ENCODE peak calls at places on chromosome 1, in four cellular contexts. S, K, Z and E are unnamed samples.

GRCh38 chr1:63487336-63488065 is 35.5 kb downstream of the ITGB3BP start:
- DNase-seq in K (no peak), Z (peak), S (no peak), E (no peak)

GRCh38 chr1:85612704-85613361 is 32.3 kb downstream of the CCN1 start:
- DNase-seq in K (no peak), S (no peak), Z (no peak), E (no peak)

GRCh38 chr1:110508038-110508437 is 10.9 kb downstream of the KCNA10 start:
- DNase-seq in K (no peak), S (peak), Z (no peak), E (peak)

GRCh38 chr1:58618303-58618702 is 41.3 kb upstream of the TACSTD2 start:
- DNase-seq in K (no peak), Z (peak), S (no peak), E (no peak)

GRCh38 chr1:52569333-52570265 is 16.7 kb upstream of the TUT4 start:
- DNase-seq in K (no peak), S (no peak), Z (no peak), E (peak)

GRCh38 chr1:40981702-40982448 is 2.4 kb downstream of the CTPS1 start:
- DNase-seq in Z (no peak), K (no peak), S (no peak), E (no peak)

GRCh38 chr1:153535664-153536585 is at the start of gene S100A6:
- DNase-seq in K (peak), Z (no peak), S (peak), E (peak)

GRCh38 chr1:204108312-204109141 is 35.6 kb downstream of the SOX13 start:
- DNase-seq in K (no peak), S (no peak), Z (no peak), E (no peak)

GRCh38 chr1:156419863-156420208 is 50.8 kb downstream of the RHBG start:
- DNase-seq in S (peak), K (peak), Z (no peak), E (peak)

GRCh38 chr1:2451744-2452582 is 24.1 kb upstream of the PLCH2 start:
- DNase-seq in K (no peak), Z (peak), S (no peak), E (no peak)

GRCh38 chr1:160987359-160988062 is 32.9 kb upstream of the ITLN2 start:
- DNase-seq in Z (no peak), K (no peak), S (no peak), E (no peak)

GRCh38 chr1:215958836-215959235 is 391.7 kb downstream of the KCTD3 start:
- DNase-seq in K (no peak), S (no peak), Z (no peak), E (no peak)